ENCODE peak calls at places on chromosomes 12 and 14, in five cellular contexts. One of them, this sample, is unnamed.

GRCh38 chr12:27711312-27711682 is 665 bp downstream of the MRPS35 start:
- DNase-seq in dermis microvascular lymphatic vessel endothelial cell: no peak
- DNase-seq in skeletal muscle cell: no peak
- DNase-seq in AG08395: no peak
- DNase-seq in activated gamma-delta T cell: no peak
- DNase-seq in this sample: no peak

GRCh38 chr12:124046206-124046740 is 73.3 kb downstream of the ZNF664 start:
- DNase-seq in dermis microvascular lymphatic vessel endothelial cell: no peak
- DNase-seq in activated gamma-delta T cell: no peak
- DNase-seq in skeletal muscle cell: no peak
- DNase-seq in AG08395: no peak
- DNase-seq in this sample: no peak

GRCh38 chr12:12792421-12792820 is 7.0 kb downstream of the APOLD1 start:
- DNase-seq in activated gamma-delta T cell: no peak
- DNase-seq in dermis microvascular lymphatic vessel endothelial cell: no peak
- DNase-seq in AG08395: no peak
- DNase-seq in skeletal muscle cell: no peak
- DNase-seq in this sample: no peak

GRCh38 chr14:33404054-33404453 is 465.4 kb downstream of the NPAS3 start:
- DNase-seq in skeletal muscle cell: peak; percentile 82
- DNase-seq in activated gamma-delta T cell: no peak
- DNase-seq in AG08395: peak; percentile 86
- DNase-seq in dermis microvascular lymphatic vessel endothelial cell: no peak
- DNase-seq in this sample: no peak

GRCh38 chr12:118237908-118238307 is 102.0 kb downstream of the PEBP1 start:
- DNase-seq in activated gamma-delta T cell: no peak
- DNase-seq in dermis microvascular lymphatic vessel endothelial cell: no peak
- DNase-seq in AG08395: peak; percentile 6
- DNase-seq in skeletal muscle cell: no peak
- DNase-seq in this sample: no peak

GRCh38 chr14:105275267-105275946 is 25.4 kb downstream of the BRF1 start:
- DNase-seq in skeletal muscle cell: peak; percentile 74
- DNase-seq in AG08395: peak; percentile 68
- DNase-seq in dermis microvascular lymphatic vessel endothelial cell: no peak
- DNase-seq in activated gamma-delta T cell: no peak
- DNase-seq in this sample: no peak

GRCh38 chr12:46266382-46266791 is 2.5 kb downstream of the SLC38A1 start:
- DNase-seq in AG08395: no peak
- DNase-seq in dermis microvascular lymphatic vessel endothelial cell: no peak
- DNase-seq in skeletal muscle cell: peak; percentile 43
- DNase-seq in activated gamma-delta T cell: no peak
- DNase-seq in this sample: peak; percentile 25

GRCh38 chr14:70436867-70437266 is 15.1 kb upstream of the ADAM21 start:
- DNase-seq in activated gamma-delta T cell: no peak
- DNase-seq in dermis microvascular lymphatic vessel endothelial cell: no peak
- DNase-seq in skeletal muscle cell: no peak
- DNase-seq in AG08395: no peak
- DNase-seq in this sample: no peak

GRCh38 chr12:23039834-23040233 is 414.9 kb downstream of the ETNK1 start:
- DNase-seq in dermis microvascular lymphatic vessel endothelial cell: no peak
- DNase-seq in AG08395: no peak
- DNase-seq in skeletal muscle cell: no peak
- DNase-seq in activated gamma-delta T cell: no peak
- DNase-seq in this sample: no peak

GRCh38 chr12:89571481-89572190 is 45.8 kb upstream of the POC1B start:
- DNase-seq in skeletal muscle cell: peak; percentile 39
- DNase-seq in dermis microvascular lymphatic vessel endothelial cell: no peak
- DNase-seq in activated gamma-delta T cell: no peak
- DNase-seq in AG08395: peak; percentile 75
- DNase-seq in this sample: no peak

GRCh38 chr12:108609535-108610335 is 11.9 kb upstream of the TMEM119 start:
- DNase-seq in activated gamma-delta T cell: no peak
- DNase-seq in skeletal muscle cell: peak; percentile 73
- DNase-seq in AG08395: peak; percentile 80
- DNase-seq in dermis microvascular lymphatic vessel endothelial cell: no peak
- DNase-seq in this sample: no peak

GRCh38 chr14:99205086-99205688 is 66.8 kb downstream of the BCL11B start:
- DNase-seq in AG08395: no peak
- DNase-seq in skeletal muscle cell: no peak
- DNase-seq in dermis microvascular lymphatic vessel endothelial cell: no peak
- DNase-seq in activated gamma-delta T cell: no peak
- DNase-seq in this sample: no peak

GRCh38 chr12:95322335-95322734 is 104.7 kb downstream of the VEZT start:
- DNase-seq in activated gamma-delta T cell: no peak
- DNase-seq in dermis microvascular lymphatic vessel endothelial cell: no peak
- DNase-seq in skeletal muscle cell: peak; percentile 47
- DNase-seq in AG08395: no peak
- DNase-seq in this sample: no peak

GRCh38 chr12:4817813-4818212 is 91.9 kb upstream of the KCNA1 start:
- DNase-seq in dermis microvascular lymphatic vessel endothelial cell: no peak
- DNase-seq in skeletal muscle cell: no peak
- DNase-seq in AG08395: no peak
- DNase-seq in activated gamma-delta T cell: no peak
- DNase-seq in this sample: no peak

GRCh38 chr12:131559517-131560516 is 151.1 kb upstream of the SFSWAP start:
- DNase-seq in activated gamma-delta T cell: no peak
- DNase-seq in AG08395: no peak
- DNase-seq in dermis microvascular lymphatic vessel endothelial cell: no peak
- DNase-seq in skeletal muscle cell: no peak
- DNase-seq in this sample: no peak

GRCh38 chr14:104239185-104239775 is 100.9 kb downstream of the KIF26A start:
- DNase-seq in AG08395: no peak
- DNase-seq in skeletal muscle cell: no peak
- DNase-seq in activated gamma-delta T cell: no peak
- DNase-seq in dermis microvascular lymphatic vessel endothelial cell: no peak
- DNase-seq in this sample: no peak

GRCh38 chr12:106883421-106883820 is 72.3 kb upstream of the TMEM263 start:
- DNase-seq in dermis microvascular lymphatic vessel endothelial cell: no peak
- DNase-seq in activated gamma-delta T cell: no peak
- DNase-seq in AG08395: peak; percentile 18
- DNase-seq in skeletal muscle cell: no peak
- DNase-seq in this sample: no peak